ENCODE peak calls at places on chromosomes 11 and 22, in eight cellular contexts. One of them, this sample, is unnamed. For H3K36me3, the result is how much of the 10 kb centered on the place peaks cover.

GRCh38 chr22:29695129-29695926 is 24.5 kb upstream of the CABP7 start:
- DNase-seq in mesenchymal stem cell: no peak
- DNase-seq in IMR-90: no peak
- DNase-seq in GM12878: no peak
- DNase-seq in mesendoderm: no peak
- DNase-seq in GM23248: no peak
- DNase-seq in mammary epithelial cell: no peak
- DNase-seq in SK-N-SH: peak
- DNase-seq in this sample: no peak

GRCh38 chr11:75734491-75735180 is 17.0 kb downstream of the MOGAT2 start:
- DNase-seq in mesenchymal stem cell: no peak
- DNase-seq in IMR-90: no peak
- DNase-seq in GM12878: no peak
- DNase-seq in mesendoderm: no peak
- DNase-seq in GM23248: no peak
- DNase-seq in mammary epithelial cell: no peak
- DNase-seq in SK-N-SH: no peak
- DNase-seq in this sample: no peak

GRCh38 chr11:71933141-71933933 is 4.5 kb downstream of the RNF121 start:
- DNase-seq in mesenchymal stem cell: no peak
- DNase-seq in IMR-90: no peak
- DNase-seq in GM12878: no peak
- DNase-seq in mesendoderm: no peak
- DNase-seq in GM23248: no peak
- DNase-seq in mammary epithelial cell: no peak
- DNase-seq in SK-N-SH: no peak
- DNase-seq in this sample: no peak

GRCh38 chr22:24683671-24684070 is 80.7 kb downstream of the GGT1 start:
- DNase-seq in mesenchymal stem cell: peak
- DNase-seq in IMR-90: peak
- DNase-seq in GM12878: no peak
- DNase-seq in mesendoderm: no peak
- DNase-seq in GM23248: peak
- DNase-seq in mammary epithelial cell: no peak
- DNase-seq in SK-N-SH: no peak
- DNase-seq in this sample: no peak

GRCh38 chr11:47087801-47088200 is 88.9 kb downstream of the ARFGAP2 start:
- DNase-seq in mesenchymal stem cell: no peak
- DNase-seq in IMR-90: no peak
- DNase-seq in GM12878: no peak
- DNase-seq in mesendoderm: no peak
- DNase-seq in GM23248: no peak
- DNase-seq in mammary epithelial cell: no peak
- DNase-seq in SK-N-SH: no peak
- DNase-seq in this sample: no peak

GRCh38 chr11:74592063-74592440 is 330 bp upstream of the POLD3 start:
- DNase-seq in mesenchymal stem cell: no peak
- DNase-seq in IMR-90: peak
- DNase-seq in GM12878: no peak
- DNase-seq in mesendoderm: no peak
- DNase-seq in GM23248: peak
- DNase-seq in mammary epithelial cell: no peak
- DNase-seq in SK-N-SH: no peak
- DNase-seq in this sample: no peak

GRCh38 chr22:46175631-46176030 is 25.3 kb downstream of the PPARA start:
- DNase-seq in mesenchymal stem cell: peak
- DNase-seq in IMR-90: peak
- DNase-seq in GM12878: no peak
- DNase-seq in mesendoderm: no peak
- DNase-seq in GM23248: peak
- DNase-seq in mammary epithelial cell: peak
- DNase-seq in SK-N-SH: no peak
- DNase-seq in this sample: no peak

GRCh38 chr22:48740731-48741405 is 1086.8 kb downstream of the BRD1 start:
- DNase-seq in mesenchymal stem cell: no peak
- DNase-seq in IMR-90: no peak
- DNase-seq in GM12878: no peak
- DNase-seq in mesendoderm: no peak
- DNase-seq in GM23248: no peak
- DNase-seq in mammary epithelial cell: no peak
- DNase-seq in SK-N-SH: no peak
- DNase-seq in this sample: no peak

GRCh38 chr11:47233989-47234668 is 14.5 kb downstream of the ACP2 start:
- DNase-seq in mesenchymal stem cell: peak
- DNase-seq in IMR-90: peak
- DNase-seq in GM12878: no peak
- DNase-seq in mesendoderm: peak
- DNase-seq in GM23248: peak
- DNase-seq in mammary epithelial cell: peak
- DNase-seq in SK-N-SH: peak
- DNase-seq in this sample: peak

GRCh38 chr22:35119494-35119893 is 53.5 kb downstream of the ISX start:
- DNase-seq in mesenchymal stem cell: no peak
- DNase-seq in IMR-90: no peak
- DNase-seq in GM12878: no peak
- DNase-seq in mesendoderm: no peak
- DNase-seq in GM23248: no peak
- DNase-seq in mammary epithelial cell: no peak
- DNase-seq in SK-N-SH: no peak
- DNase-seq in this sample: no peak

GRCh38 chr22:19880786-19881569 is 26.3 kb upstream of the GNB1L start:
- DNase-seq in mesenchymal stem cell: peak
- DNase-seq in IMR-90: peak
- DNase-seq in GM12878: no peak
- DNase-seq in mesendoderm: peak
- DNase-seq in GM23248: peak
- DNase-seq in mammary epithelial cell: peak
- DNase-seq in SK-N-SH: peak
- DNase-seq in this sample: peak

GRCh38 chr22:29186302-29186701 is 19.4 kb upstream of the EMID1 start:
- DNase-seq in mesenchymal stem cell: no peak
- DNase-seq in IMR-90: no peak
- DNase-seq in GM12878: no peak
- DNase-seq in mesendoderm: no peak
- DNase-seq in GM23248: no peak
- DNase-seq in mammary epithelial cell: no peak
- DNase-seq in SK-N-SH: no peak
- DNase-seq in this sample: no peak

GRCh38 chr11:92227954-92228935 is 3.6 kb downstream of the FAT3 start:
- DNase-seq in mesenchymal stem cell: no peak
- DNase-seq in IMR-90: no peak
- DNase-seq in GM12878: no peak
- DNase-seq in mesendoderm: no peak
- DNase-seq in GM23248: peak
- DNase-seq in mammary epithelial cell: no peak
- DNase-seq in SK-N-SH: peak
- DNase-seq in this sample: peak

GRCh38 chr11:111081021-111081511 is 164.5 kb upstream of the POU2AF2 start:
- DNase-seq in mesenchymal stem cell: no peak
- DNase-seq in IMR-90: peak
- DNase-seq in GM12878: no peak
- DNase-seq in mesendoderm: no peak
- DNase-seq in GM23248: peak
- DNase-seq in mammary epithelial cell: no peak
- DNase-seq in SK-N-SH: no peak
- DNase-seq in this sample: no peak

GRCh38 chr11:106159846-106160245 is 82.4 kb downstream of the AASDHPPT start:
- DNase-seq in mesenchymal stem cell: no peak
- DNase-seq in IMR-90: no peak
- DNase-seq in GM12878: no peak
- DNase-seq in mesendoderm: no peak
- DNase-seq in GM23248: peak
- DNase-seq in mammary epithelial cell: peak
- DNase-seq in SK-N-SH: no peak
- DNase-seq in this sample: no peak

GRCh38 chr22:29872989-29873388 is 10.0 kb upstream of the MTMR3 start:
- DNase-seq in mesenchymal stem cell: no peak
- DNase-seq in IMR-90: no peak
- DNase-seq in GM12878: no peak
- DNase-seq in mesendoderm: no peak
- DNase-seq in GM23248: no peak
- DNase-seq in mammary epithelial cell: no peak
- DNase-seq in SK-N-SH: no peak
- DNase-seq in this sample: no peak

DNA sequence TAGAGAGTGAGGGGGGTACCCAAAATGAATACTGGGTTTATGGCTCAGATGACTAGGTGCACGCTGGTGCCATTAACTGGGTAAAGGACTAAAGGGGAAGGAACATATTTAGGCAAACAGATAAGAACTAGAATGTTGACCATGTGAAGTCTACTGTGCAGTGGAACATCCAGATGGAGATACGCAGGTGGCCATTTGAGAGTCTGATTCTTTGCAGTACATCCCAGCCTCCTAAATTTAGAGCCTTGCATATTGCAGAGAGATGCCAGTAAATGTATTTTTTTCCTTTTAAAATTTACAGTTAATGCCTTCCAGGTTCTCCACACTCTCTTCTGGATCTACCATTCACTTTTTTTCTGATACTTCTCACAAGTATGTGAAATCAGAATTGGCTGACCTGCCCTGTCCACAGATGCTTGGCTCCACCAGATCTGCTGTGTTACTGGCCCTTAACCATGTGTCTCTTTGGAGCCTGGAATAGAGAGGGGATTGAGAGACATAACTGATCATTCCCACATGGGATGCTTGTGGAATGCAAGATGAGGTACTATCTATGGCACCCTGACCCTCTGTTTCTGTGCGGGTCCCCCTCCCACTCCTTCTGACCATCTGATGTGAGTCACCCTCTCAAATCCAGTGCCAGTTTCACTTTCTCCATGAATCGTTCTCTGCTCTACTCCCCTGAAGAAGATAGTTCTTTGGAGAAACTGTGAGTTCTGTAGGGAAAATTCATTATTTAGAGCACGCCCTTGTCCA is 77.0 kb upstream of the NCAM1 start:
- DNase-seq in mesenchymal stem cell: peak
- DNase-seq in IMR-90: no peak
- DNase-seq in GM12878: no peak
- DNase-seq in mesendoderm: no peak
- DNase-seq in GM23248: peak
- DNase-seq in mammary epithelial cell: no peak
- DNase-seq in SK-N-SH: no peak
- DNase-seq in this sample: no peak
- H3K27ac ChIP-seq in mesenchymal stem cell: no peak
- H3K27ac ChIP-seq in IMR-90: no peak
- H3K27ac ChIP-seq in GM12878: no peak
- H3K27ac ChIP-seq in mesendoderm: no peak
- H3K27ac ChIP-seq in GM23248: no peak
- H3K27ac ChIP-seq in mammary epithelial cell: no peak
- H3K27ac ChIP-seq in SK-N-SH: no peak
- H3K27ac ChIP-seq in this sample: no peak

DNA sequence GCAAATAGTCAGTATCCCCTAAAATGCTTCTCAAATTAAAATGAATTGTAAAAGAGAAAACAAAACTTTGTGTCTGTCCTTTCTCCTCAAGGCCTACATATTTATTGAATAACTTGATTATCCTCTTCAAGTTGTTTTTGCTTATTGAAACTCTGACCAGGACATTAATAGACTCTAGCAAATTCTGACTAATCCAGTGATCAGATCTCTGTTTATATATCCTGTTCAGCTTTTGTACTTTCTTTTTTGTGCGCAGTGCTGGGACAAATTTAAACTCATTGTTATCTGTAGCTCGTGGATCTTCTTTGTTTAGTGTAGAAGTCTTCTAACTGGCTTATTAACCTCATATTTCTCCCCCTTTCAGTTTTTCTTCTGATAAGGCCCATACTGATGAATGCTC is 139.9 kb upstream of the SORL1-AS1 start:
- DNase-seq in mesenchymal stem cell: peak
- DNase-seq in IMR-90: peak
- DNase-seq in GM12878: peak
- DNase-seq in mesendoderm: no peak
- DNase-seq in GM23248: peak
- DNase-seq in mammary epithelial cell: no peak
- DNase-seq in SK-N-SH: no peak
- DNase-seq in this sample: no peak
- H3K36me3 ChIP-seq in mesenchymal stem cell: under half
- H3K36me3 ChIP-seq in IMR-90: under half
- H3K36me3 ChIP-seq in GM12878: under half
- H3K36me3 ChIP-seq in mesendoderm: under half
- H3K36me3 ChIP-seq in GM23248: under half
- H3K36me3 ChIP-seq in mammary epithelial cell: under half
- H3K36me3 ChIP-seq in SK-N-SH: under half
- H3K36me3 ChIP-seq in this sample: under half

DNA sequence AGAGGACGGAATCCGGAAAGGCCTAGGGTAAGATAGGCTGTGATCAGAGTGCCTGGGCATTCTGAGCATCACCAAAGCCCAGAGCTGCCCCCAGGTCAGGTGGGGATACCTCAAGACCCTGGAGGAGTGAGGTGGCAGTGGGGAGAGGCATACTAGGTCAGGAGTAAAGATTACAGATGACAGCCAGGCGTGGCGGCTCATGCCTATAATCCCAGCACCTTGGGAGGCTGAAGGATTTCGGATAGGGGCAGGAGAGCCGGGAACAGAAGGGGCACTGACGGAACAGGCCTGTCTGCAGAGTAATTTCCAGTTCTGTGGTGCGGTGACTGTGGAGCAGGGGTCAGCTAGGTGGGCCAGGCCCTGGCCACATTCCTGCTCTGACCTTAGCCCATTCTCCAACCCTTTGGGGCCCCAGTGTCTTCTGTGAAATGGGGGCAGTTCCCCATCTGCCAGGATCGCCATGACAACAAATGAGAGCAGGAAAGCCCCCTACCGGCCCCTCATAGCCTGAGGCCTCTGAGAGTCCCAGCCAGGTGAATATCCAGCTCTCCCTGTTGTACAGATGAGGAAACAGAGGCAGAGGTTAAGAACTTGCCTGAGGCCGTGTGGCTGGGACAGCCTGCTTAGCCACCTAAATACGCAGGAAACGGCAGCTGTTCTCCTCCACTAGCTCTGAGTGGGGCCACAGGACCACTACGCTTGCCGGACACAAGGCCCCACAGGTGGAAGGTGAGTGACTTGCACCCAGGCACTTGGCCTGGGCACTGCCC is 9.2 kb downstream of the BAD start:
- DNase-seq in mesenchymal stem cell: no peak
- DNase-seq in IMR-90: no peak
- DNase-seq in GM12878: no peak
- DNase-seq in mesendoderm: no peak
- DNase-seq in GM23248: no peak
- DNase-seq in mammary epithelial cell: no peak
- DNase-seq in SK-N-SH: no peak
- DNase-seq in this sample: no peak
- H3K4me2 ChIP-seq in mesenchymal stem cell: no peak
- H3K4me2 ChIP-seq in IMR-90: no peak
- H3K4me2 ChIP-seq in GM12878: no peak
- H3K4me2 ChIP-seq in mesendoderm: no peak
- H3K4me2 ChIP-seq in GM23248: no peak
- H3K4me2 ChIP-seq in mammary epithelial cell: no peak
- H3K4me2 ChIP-seq in SK-N-SH: no peak
- H3K4me2 ChIP-seq in this sample: no peak

DNA sequence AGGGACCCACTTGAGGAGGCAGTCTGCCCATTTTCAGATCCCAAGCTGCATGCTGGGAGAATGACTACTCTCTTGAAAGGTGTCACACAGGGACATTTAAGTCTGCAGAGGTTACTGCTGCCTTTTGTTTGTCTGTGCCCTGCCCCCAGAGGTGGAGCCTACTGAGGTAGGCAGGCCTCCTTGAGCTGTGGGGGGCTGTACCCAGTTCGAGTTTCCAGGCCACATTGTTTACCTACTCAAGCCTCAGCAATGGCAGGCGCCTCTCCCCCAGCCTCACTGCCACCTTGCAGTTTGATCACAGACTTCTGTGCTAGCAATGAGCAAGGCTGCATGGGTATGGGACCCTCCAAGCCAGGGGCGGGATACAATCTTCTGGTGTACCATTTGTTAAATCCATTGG is 126.0 kb downstream of the OR4A5 start:
- DNase-seq in mesenchymal stem cell: no peak
- DNase-seq in IMR-90: no peak
- DNase-seq in GM12878: no peak
- DNase-seq in mesendoderm: no peak
- DNase-seq in GM23248: no peak
- DNase-seq in mammary epithelial cell: no peak
- DNase-seq in SK-N-SH: no peak
- DNase-seq in this sample: no peak
- H3K27ac ChIP-seq in mesenchymal stem cell: no peak
- H3K27ac ChIP-seq in IMR-90: no peak
- H3K27ac ChIP-seq in GM12878: no peak
- H3K27ac ChIP-seq in mesendoderm: no peak
- H3K27ac ChIP-seq in GM23248: no peak
- H3K27ac ChIP-seq in mammary epithelial cell: no peak
- H3K27ac ChIP-seq in SK-N-SH: no peak
- H3K27ac ChIP-seq in this sample: no peak

This sample was measured in neural progenitor cell.